ENCODE peak calls at places on chromosomes 12 and 14, in ten cellular contexts. G is H1, P is upper lobe of right lung, W is heart left ventricle, U is right cardiac atrium, C is GM23338, R is tibial artery, K is SK-N-SH, N is uterus, O is mucosa of descending colon. J is an unnamed sample.
A peak's percentile ranks its signal among the peaks of the same experiment; 100 is the strongest.

GRCh38 chr14:50210074-50210473 is 21.3 kb downstream of the SOS2 start:
- DNase-seq in U (no peak), K (no peak), R (no peak), O (no peak), W (no peak), G (no peak), C (no peak), N (no peak), P (no peak), J (no peak)

GRCh38 chr14:64266206-64266605 is 28.0 kb downstream of the ESR2 start:
- DNase-seq in O (no peak), U (no peak), R (no peak), P (no peak), N (no peak), C (no peak), K (no peak), W (no peak), G (no peak), J (no peak)

GRCh38 chr14:53149656-53150319 is 3.3 kb downstream of the DDHD1 start:
- DNase-seq in N (no peak), C (no peak), O (no peak), R (no peak), G (no peak), K (no peak), W (no peak), U (no peak), P (no peak), J (no peak)

GRCh38 chr12:123937707-123938600 is 34.7 kb downstream of the CCDC92 start:
- DNase-seq in G (no peak), C (no peak), K (no peak), N (no peak), U (no peak), O (no peak), W (no peak), R (no peak), P (no peak), J (no peak)

GRCh38 chr14:62307844-62308243 is 545.6 kb downstream of the SNAPC1 start:
- DNase-seq in C (peak; percentile 47), K (no peak), O (no peak), P (no peak), W (no peak), R (no peak), U (no peak), G (no peak), N (no peak), J (no peak)

GRCh38 chr14:89773151-89773550 is 181.4 kb downstream of the EFCAB11 start:
- DNase-seq in K (no peak), U (no peak), C (no peak), P (no peak), R (no peak), G (no peak), O (no peak), N (no peak), W (no peak), J (no peak)

GRCh38 chr14:101113108-101113612 is 209.6 kb upstream of the RTL1 start:
- DNase-seq in C (no peak), U (no peak), P (no peak), N (no peak), O (no peak), G (no peak), R (peak; percentile 14), W (no peak), K (no peak), J (peak; percentile 59)

GRCh38 chr12:31922341-31923062 is 36.7 kb upstream of the RESF1 start:
- DNase-seq in G (no peak), N (no peak), C (peak; percentile 56), U (no peak), O (no peak), P (no peak), K (no peak), R (no peak), W (no peak), J (no peak)

GRCh38 chr14:75340921-75341320 is 62.3 kb downstream of the FOS start:
- DNase-seq in N (peak; percentile 89), C (no peak), O (peak; percentile 55), R (peak; percentile 95), P (peak; percentile 78), K (no peak), W (peak; percentile 90), G (no peak), U (peak; percentile 94), J (peak; percentile 87)

GRCh38 chr14:75334191-75335051 is 55.8 kb downstream of the FOS start:
- DNase-seq in U (peak; percentile 62), R (peak; percentile 62), N (peak; percentile 35), K (no peak), C (no peak), G (no peak), O (peak; percentile 59), P (peak; percentile 69), W (peak; percentile 70), J (peak; percentile 81)

GRCh38 chr14:75333523-75334190 is 55.0 kb downstream of the FOS start:
- DNase-seq in U (peak; percentile 26), P (peak; percentile 64), C (no peak), K (no peak), N (no peak), W (no peak), R (no peak), O (peak; percentile 60), G (no peak), J (no peak)

GRCh38 chr14:75339059-75339458 is 60.4 kb downstream of the FOS start:
- DNase-seq in G (no peak), C (no peak), P (no peak), W (no peak), R (no peak), K (no peak), O (no peak), N (no peak), U (no peak), J (no peak)

DNA sequence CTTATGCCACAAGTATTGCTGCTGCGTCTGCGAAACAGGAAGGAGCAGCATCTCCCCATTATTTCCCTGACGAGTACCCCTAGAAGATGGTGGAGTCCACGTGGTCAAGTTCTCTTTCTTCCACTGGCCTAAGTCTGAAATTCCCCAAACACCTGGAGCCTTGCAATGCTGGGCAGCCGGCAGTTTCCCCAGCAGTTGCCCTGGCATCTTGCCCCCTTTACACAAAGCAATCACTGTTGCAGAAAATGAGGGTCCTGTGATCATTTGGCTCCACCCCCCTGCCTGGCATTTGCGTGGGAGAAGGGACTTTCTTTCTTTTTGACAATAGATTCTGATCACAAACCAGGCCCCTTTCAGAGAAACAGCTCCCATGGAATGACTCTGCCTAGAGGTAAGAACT is 57.0 kb downstream of the FOS start:
- DNase-seq in W (no peak), U (no peak), G (no peak), C (no peak), K (no peak), P (no peak), O (no peak), N (no peak), R (no peak), J (no peak)
- H3K4me1 ChIP-seq in W (peaks cover 21% of the 10 kb centered on the region), U (peaks cover 7% of the 10 kb centered on the region), G (no peaks in the 10 kb centered on the region), C (peaks cover 6% of the 10 kb centered on the region), K (no peaks in the 10 kb centered on the region), P (peaks cover 18% of the 10 kb centered on the region), O (no peaks in the 10 kb centered on the region), N (no peaks in the 10 kb centered on the region), R (no peaks in the 10 kb centered on the region), J (no peaks in the 10 kb centered on the region)

GRCh38 chr12:110564471-110564991 is 18.6 kb downstream of the PPTC7 start:
- DNase-seq in P (no peak), C (no peak), U (no peak), O (no peak), R (no peak), G (no peak), K (no peak), W (no peak), N (no peak), J (no peak)

GRCh38 chr12:110557300-110557699 is 25.8 kb downstream of the PPTC7 start:
- DNase-seq in O (no peak), K (no peak), U (no peak), R (no peak), G (no peak), W (no peak), C (no peak), P (no peak), N (no peak), J (no peak)

GRCh38 chr12:110560048-110560447 is 23.1 kb downstream of the PPTC7 start:
- DNase-seq in O (no peak), G (no peak), R (no peak), N (no peak), W (no peak), P (no peak), U (no peak), K (no peak), C (no peak), J (no peak)

GRCh38 chr12:110563702-110564470 is 19.2 kb downstream of the PPTC7 start:
- DNase-seq in R (no peak), U (no peak), K (no peak), P (no peak), W (no peak), C (no peak), O (no peak), G (no peak), N (no peak), J (no peak)

DNA sequence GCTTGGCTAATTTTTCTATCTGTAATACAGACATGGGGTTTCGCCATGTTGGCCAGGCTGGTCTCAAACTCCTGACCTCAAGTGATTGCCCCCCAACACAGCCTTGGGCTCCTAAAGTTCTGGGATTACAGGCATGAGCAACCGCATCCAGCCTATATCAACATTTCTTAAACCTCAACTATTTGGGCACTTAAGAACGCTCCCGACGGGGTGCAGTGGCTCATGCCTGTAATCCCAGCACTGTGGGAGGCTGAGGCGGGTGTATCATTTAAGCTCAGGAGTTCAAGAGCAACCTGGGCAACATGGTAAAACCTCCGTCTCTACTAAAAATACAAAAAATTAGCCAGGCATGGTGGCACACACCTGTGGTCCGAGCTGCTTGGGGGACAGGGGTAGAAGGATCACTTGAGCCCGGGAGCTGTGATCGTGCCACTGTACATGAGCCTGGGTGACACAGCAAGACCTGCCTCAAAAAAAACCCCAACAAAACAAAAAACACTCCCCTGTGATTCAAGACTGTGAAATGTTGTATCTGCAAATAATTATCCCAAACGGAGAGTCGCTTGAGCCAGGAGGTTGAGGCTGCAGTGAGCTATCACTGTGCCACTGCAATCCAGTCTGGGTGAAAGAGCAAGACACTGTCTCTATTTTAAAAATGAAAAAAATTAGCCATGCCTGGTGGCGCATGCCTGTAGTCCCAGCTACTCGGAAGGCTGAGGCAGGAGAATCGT is 21.5 kb downstream of the PPTC7 start:
- DNase-seq in G (no peak), O (no peak), W (no peak), P (no peak), K (no peak), N (no peak), U (no peak), C (no peak), R (no peak), J (no peak)
- H3K4me1 ChIP-seq in G (no peaks in the 10 kb centered on the region), O (peaks cover 24% of the 10 kb centered on the region), W (peaks cover 54% of the 10 kb centered on the region), P (peaks cover 34% of the 10 kb centered on the region), K (peaks cover 5% of the 10 kb centered on the region), N (peaks cover 5% of the 10 kb centered on the region), U (peaks cover 8% of the 10 kb centered on the region), C (no peaks in the 10 kb centered on the region), R (peaks cover 8% of the 10 kb centered on the region), J (no peaks in the 10 kb centered on the region)

GRCh38 chr14:92466068-92466458 is 47.5 kb upstream of the RIN3 start:
- DNase-seq in P (no peak), R (no peak), G (no peak), O (no peak), K (no peak), U (no peak), C (no peak), N (no peak), W (no peak), J (no peak)

GRCh38 chr14:92470215-92470614 is 43.4 kb upstream of the RIN3 start:
- DNase-seq in P (no peak), C (peak; percentile 11), G (no peak), O (no peak), R (no peak), K (no peak), N (no peak), U (no peak), W (no peak), J (no peak)

GRCh38 chr14:92471919-92472318 is 41.7 kb upstream of the RIN3 start:
- DNase-seq in W (no peak), C (peak; percentile 81), G (peak; percentile 47), N (no peak), P (no peak), O (no peak), U (no peak), K (no peak), R (no peak), J (no peak)

GRCh38 chr14:92472860-92473259 is 40.7 kb upstream of the RIN3 start:
- DNase-seq in W (no peak), O (no peak), C (no peak), P (no peak), R (no peak), K (no peak), G (no peak), N (no peak), U (no peak), J (peak; percentile 42)

GRCh38 chr14:92469515-92469914 is 44.1 kb upstream of the RIN3 start:
- DNase-seq in R (no peak), U (no peak), P (no peak), W (no peak), G (no peak), O (no peak), K (no peak), C (no peak), N (no peak), J (no peak)
- H3K4me1 ChIP-seq in R (no peaks in the 10 kb centered on the region), U (no peaks in the 10 kb centered on the region), P (peaks cover 11% of the 10 kb centered on the region), W (peaks cover 7% of the 10 kb centered on the region), G (peaks cover 11% of the 10 kb centered on the region), O (no peaks in the 10 kb centered on the region), K (peaks cover 8% of the 10 kb centered on the region), C (peaks cover 10% of the 10 kb centered on the region), N (no peaks in the 10 kb centered on the region), J (peaks cover 4% of the 10 kb centered on the region)

DNA sequence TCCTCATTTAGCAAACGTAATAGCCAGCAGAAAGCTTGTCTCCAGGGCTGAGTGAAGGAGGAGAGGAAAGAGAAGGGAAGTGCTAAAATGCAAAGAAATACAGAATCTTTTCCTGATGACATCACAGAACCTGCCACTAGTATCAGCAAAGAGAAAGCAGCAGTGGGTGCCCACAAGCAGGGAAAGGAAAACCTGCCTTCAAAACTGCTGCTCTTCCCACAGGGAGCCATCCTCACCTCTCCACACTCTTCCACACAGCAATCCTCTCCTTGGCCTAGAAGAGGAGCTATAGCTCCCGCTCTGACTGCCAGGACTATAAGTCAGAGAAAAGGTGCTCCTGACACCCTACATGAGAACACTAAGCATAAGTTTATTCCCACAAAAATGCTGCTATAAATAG is 11.3 kb downstream of the MED13L start:
- DNase-seq in P (no peak), R (no peak), W (no peak), U (no peak), O (no peak), G (no peak), C (peak; percentile 64), K (no peak), N (no peak), J (no peak)
- H3K4me1 ChIP-seq in P (peaks cover 67% of the 10 kb centered on the region), R (no peaks in the 10 kb centered on the region), W (peaks cover 71% of the 10 kb centered on the region), U (peaks cover 13% of the 10 kb centered on the region), O (peaks cover 17% of the 10 kb centered on the region), G (peaks cover 8% of the 10 kb centered on the region), C (peaks cover 47% of the 10 kb centered on the region), K (peaks cover 11% of the 10 kb centered on the region), N (peaks cover 16% of the 10 kb centered on the region), J (peaks cover 4% of the 10 kb centered on the region)